ENCODE peak calls at places on chromosomes 6 and 20, in four cellular contexts. Q is adrenal gland, F is H9, A is lung. O is an unnamed sample.

GRCh38 chr6:40958740-40959139 is 80.3 kb downstream of the UNC5CL start:
- DNase-seq in F (no peak), Q (no peak), A (no peak), O (no peak)

GRCh38 chr20:4283011-4283410 is 267.7 kb upstream of the RNF24 start:
- DNase-seq in Q (no peak), F (no peak), A (no peak), O (no peak)

GRCh38 chr6:136527831-136528230 is 22.4 kb downstream of the MAP7 start:
- DNase-seq in Q (no peak), A (no peak), F (no peak), O (no peak)

GRCh38 chr20:40728470-40728869 is 39.4 kb upstream of the MAFB start:
- DNase-seq in F (no peak), Q (no peak), A (no peak), O (no peak)

GRCh38 chr20:1800777-1801176 is 94.4 kb upstream of the SIRPA start:
- DNase-seq in A (no peak), F (no peak), Q (no peak), O (no peak)

GRCh38 chr6:51468704-51469103 is 618.7 kb downstream of the PKHD1 start:
- DNase-seq in A (no peak), Q (no peak), F (no peak), O (no peak)

GRCh38 chr20:57382516-57382915 is 8.7 kb upstream of the RBM38 start:
- DNase-seq in F (no peak), Q (no peak), A (no peak), O (no peak)

GRCh38 chr6:129672883-129673631 is 36.9 kb downstream of the ARHGAP18 start:
- DNase-seq in A (no peak), F (no peak), Q (no peak), O (no peak)

GRCh38 chr6:136503303-136503702 is 46.9 kb downstream of the MAP7 start:
- DNase-seq in A (no peak), Q (no peak), F (no peak), O (no peak)

GRCh38 chr20:1883986-1884385 is 11.2 kb upstream of the SIRPA start:
- DNase-seq in A (no peak), Q (no peak), F (no peak), O (no peak)

GRCh38 chr6:146851837-146852236 is 253.1 kb downstream of the ADGB start:
- DNase-seq in F (no peak), Q (no peak), A (no peak), O (no peak)

GRCh38 chr6:164842085-164842484 is 467.3 kb downstream of the C6orf118 start:
- DNase-seq in F (no peak), A (no peak), Q (no peak), O (no peak)

GRCh38 chr6:138477913-138478539 is 21.3 kb downstream of the NHSL1 start:
- DNase-seq in A (no peak), F (no peak), Q (no peak), O (no peak)

GRCh38 chr6:43921039-43921438 is 151.0 kb downstream of the VEGFA start:
- DNase-seq in F (no peak), A (no peak), Q (no peak), O (no peak)

GRCh38 chr20:2133318-2134183 is 31.9 kb downstream of the STK35 start:
- DNase-seq in F (no peak), A (no peak), Q (peak), O (no peak)

GRCh38 chr6:108254436-108255410 is 6.1 kb downstream of the SNX3 start:
- DNase-seq in Q (no peak), A (no peak), F (no peak), O (no peak)

GRCh38 chr20:651713-652610 is 1.0 kb downstream of the SRXN1 start:
- DNase-seq in Q (peak), F (no peak), A (no peak), O (peak)

GRCh38 chr6:154156135-154156948 is 117.3 kb downstream of the OPRM1 start:
- DNase-seq in F (peak), A (peak), Q (no peak), O (peak)

GRCh38 chr6:112029045-112029822 is 24.7 kb upstream of the CCN6 start:
- DNase-seq in Q (peak), A (peak), F (peak), O (peak)

GRCh38 chr6:145850671-145851070 is 36.1 kb upstream of the FBXO30 start:
- DNase-seq in A (no peak), F (no peak), Q (no peak), O (no peak)

GRCh38 chr20:51799586-51799985 is 2.7 kb downstream of the SALL4 start:
- DNase-seq in F (no peak), Q (no peak), A (no peak), O (no peak)

GRCh38 chr6:39361657-39362486 is 39.4 kb upstream of the KCNK16 start:
- DNase-seq in Q (peak), F (peak), A (peak), O (peak)

GRCh38 chr20:58659841-58660240 is 8.8 kb downstream of the STX16 start:
- DNase-seq in Q (no peak), F (no peak), A (no peak), O (no peak)

GRCh38 chr6:159307246-159307790 is 138.1 kb downstream of the FNDC1 start:
- DNase-seq in Q (no peak), A (no peak), F (no peak), O (no peak)

GRCh38 chr20:14117768-14118167 is 122.5 kb downstream of the MACROD2 start:
- DNase-seq in F (no peak), A (no peak), Q (no peak), O (no peak)

DNA sequence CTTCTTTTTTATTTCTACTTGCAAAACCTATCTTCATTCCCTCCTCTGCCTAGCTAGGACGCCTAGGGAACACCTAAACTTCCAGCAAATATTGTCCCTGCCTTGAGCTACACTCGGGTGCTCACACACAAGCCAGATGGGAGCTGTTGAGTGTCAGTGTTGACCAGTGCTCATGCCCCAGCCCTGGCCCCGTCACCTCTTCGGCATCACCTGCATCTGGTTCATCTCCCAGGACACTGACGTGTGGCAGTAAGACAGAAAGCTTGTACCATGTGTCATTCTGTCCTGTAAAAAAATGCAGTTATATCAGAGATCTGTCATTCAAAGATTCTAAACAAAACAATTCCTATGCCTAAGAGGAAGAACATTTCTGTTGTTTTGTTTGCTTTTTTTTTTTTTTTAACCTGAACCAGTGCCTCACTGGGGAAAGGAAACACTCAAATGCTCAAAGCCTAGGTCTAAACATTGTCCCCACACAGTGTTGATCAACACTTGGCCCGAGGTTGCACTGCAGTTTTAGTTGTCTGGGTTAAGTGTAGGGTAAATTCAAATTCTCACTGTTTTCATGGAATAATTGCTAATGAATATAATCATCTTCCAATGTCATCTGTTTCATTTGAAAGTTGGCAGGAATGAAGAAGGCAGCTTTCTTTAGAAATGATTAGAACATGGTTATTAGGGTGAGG is 102.7 kb upstream of the SASH1 start:
- DNase-seq in F (no peak), A (no peak), Q (no peak), O (no peak)
- TF ChIP-seq CTCF in F (no peak), A (no peak), Q (no peak), O (no peak)

GRCh38 chr20:63518946-63519764 is 1.4 kb upstream of the PPDPF start:
- DNase-seq in Q (no peak), F (peak), A (no peak), O (no peak)
- TF ChIP-seq CTCF in Q (no peak), F (peak), A (no peak), O (no peak)

DNA sequence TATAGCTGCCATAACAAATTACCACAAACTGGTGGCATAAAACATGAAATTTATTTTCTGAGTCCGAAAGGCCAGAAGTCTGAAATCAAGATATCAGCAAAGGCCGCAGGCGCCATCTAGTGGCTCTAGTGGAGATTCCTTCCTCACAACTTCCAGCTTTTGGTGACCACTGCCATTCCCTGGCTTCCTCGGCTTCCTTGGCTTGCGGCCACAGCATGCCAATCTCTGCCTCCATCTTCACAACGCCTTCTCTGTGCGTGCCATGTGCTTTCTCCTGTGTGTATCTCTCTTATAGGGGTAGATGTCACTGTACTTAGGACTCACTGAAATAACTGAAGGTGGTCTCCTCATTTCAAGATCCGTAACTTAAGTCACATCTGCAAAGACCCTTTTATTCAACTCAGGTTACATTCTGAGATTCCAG is 5.4 kb upstream of the PLAGL1 start:
- DNase-seq in Q (peak), F (peak), A (peak), O (peak)
- TF ChIP-seq CTCF in Q (peak), F (peak), A (peak), O (peak)

GRCh38 chr20:48866936-48867335 is 39.1 kb upstream of the PREX1 start:
- DNase-seq in A (no peak), Q (no peak), F (no peak), O (no peak)
- TF ChIP-seq CTCF in A (no peak), Q (no peak), F (no peak), O (no peak)

DNA sequence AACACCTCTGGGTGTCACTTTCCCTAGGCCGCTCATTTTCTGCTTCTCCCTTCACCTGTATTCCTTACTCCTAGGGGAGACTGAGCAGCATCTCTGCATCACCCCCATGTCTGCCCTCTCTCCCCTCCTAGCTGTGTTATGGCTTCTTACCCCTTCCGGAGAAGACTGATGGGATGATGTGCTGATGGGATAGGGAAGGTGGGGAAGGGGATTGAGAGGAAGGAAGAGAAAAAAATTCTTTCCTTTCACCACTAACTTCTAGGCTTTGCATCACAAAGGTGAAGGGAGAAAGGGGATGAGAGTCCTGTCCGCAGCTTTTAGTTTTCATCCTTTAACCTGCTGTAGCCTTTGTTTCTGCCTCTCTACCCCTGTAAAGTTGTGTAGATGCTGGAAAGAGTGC is 26.7 kb downstream of the AKAP7 start:
- DNase-seq in F (peak), A (no peak), Q (no peak), O (no peak)
- TF ChIP-seq CTCF in F (no peak), A (no peak), Q (no peak), O (no peak)

DNA sequence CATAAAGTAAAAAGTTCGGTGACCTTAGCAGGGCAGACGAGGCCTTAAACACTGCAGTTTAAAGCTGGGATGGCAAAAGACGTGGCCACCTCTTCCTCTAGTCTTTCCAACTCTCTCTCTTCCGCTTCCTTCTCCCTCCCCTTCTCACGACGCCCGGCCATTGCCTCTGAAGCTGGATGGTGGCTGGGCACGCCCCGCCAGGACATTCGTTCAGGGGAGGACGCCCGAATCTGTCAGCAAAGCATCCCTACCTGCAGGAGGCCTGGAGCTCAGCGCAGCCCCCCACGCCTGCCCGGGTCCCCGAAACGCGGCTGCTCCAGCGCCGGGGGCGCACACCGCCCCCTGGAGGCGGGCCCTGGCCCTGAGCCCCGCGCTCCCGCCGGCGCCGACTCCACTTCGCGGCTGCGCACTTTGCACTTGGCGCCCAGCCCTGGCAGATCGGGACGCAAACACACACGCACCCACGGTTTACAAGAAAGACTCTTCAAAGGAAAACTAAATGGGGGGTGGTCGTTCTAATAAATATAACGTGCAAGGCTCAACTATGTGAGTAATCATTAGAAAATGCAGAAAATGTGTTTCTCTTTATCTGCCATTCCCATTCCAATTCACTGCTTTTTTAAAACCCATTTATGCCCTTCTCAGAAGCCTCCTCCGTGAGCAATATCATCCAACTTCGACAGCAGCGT is 54.7 kb upstream of the FOXC1 start:
- DNase-seq in Q (peak), F (peak), A (peak), O (peak)
- TF ChIP-seq CTCF in Q (peak), F (peak), A (peak), O (peak)

GRCh38 chr20:46151936-46152335 is 33.8 kb downstream of the CD40 start:
- DNase-seq in Q (no peak), A (no peak), F (peak), O (no peak)
- TF ChIP-seq CTCF in Q (no peak), A (no peak), F (peak), O (no peak)

DNA sequence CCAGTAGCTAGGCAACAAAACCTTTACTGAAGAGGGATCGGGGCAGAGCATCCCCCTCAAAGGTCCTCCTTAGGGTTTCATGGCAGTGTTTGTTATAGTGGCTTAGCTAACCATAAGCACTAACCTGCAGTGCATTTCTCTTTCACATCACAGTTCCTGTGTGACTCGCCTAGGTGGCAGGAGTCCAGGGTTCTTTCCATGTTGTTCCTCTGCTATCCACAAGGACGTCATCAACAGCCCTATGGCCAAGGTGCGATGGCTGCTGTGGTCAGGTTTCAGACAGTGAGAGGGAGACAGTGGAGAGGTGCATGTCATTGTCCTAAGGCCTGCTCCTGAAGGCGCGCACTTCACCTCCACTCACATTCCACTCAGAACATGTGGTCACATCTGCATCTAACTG is 38.8 kb upstream of the FOXA2 start:
- DNase-seq in F (no peak), Q (no peak), A (no peak), O (no peak)
- TF ChIP-seq CTCF in F (peak), Q (no peak), A (no peak), O (no peak)